ENCODE peak calls at places on chromosome 1, in five cellular contexts. S is neuronal stem cell, A is H9, J is mesenchymal stem cell, Y is H1. U is an unnamed sample.

GRCh38 chr1:55428944-55429931 is 214.1 kb upstream of the USP24 start:
- DNase-seq in A (peak; percentile 38), Y (peak; percentile 51), J (peak; percentile 97), S (no peak), U (peak; percentile 97)

GRCh38 chr1:198775606-198776005 is 136.8 kb downstream of the PTPRC start:
- DNase-seq in J (peak; percentile 40), A (no peak), Y (no peak), S (no peak), U (no peak)

GRCh38 chr1:73860421-73860950 is 337.5 kb downstream of the LRRIQ3 start:
- DNase-seq in S (no peak), A (no peak), J (no peak), Y (no peak), U (no peak)

GRCh38 chr1:31855038-31855845 is 39.4 kb upstream of the SPOCD1 start:
- DNase-seq in J (peak; percentile 22), Y (no peak), S (no peak), A (no peak), U (peak; percentile 41)

GRCh38 chr1:223716302-223716862 is 4.0 kb downstream of the CAPN2 start:
- DNase-seq in A (no peak), Y (no peak), J (no peak), S (no peak), U (no peak)

GRCh38 chr1:35851175-35851869 is 31.7 kb upstream of the AGO1 start:
- DNase-seq in J (no peak), A (no peak), Y (no peak), S (no peak), U (no peak)

GRCh38 chr1:170407138-170407537 is 124.8 kb upstream of the GORAB start:
- DNase-seq in S (no peak), Y (no peak), J (no peak), A (no peak), U (no peak)

GRCh38 chr1:35568975-35569395 is 4.1 kb upstream of the TFAP2E start:
- DNase-seq in S (no peak), A (peak; percentile 71), J (peak; percentile 72), Y (no peak), U (peak; percentile 70)

GRCh38 chr1:36576118-36576517 is 93.4 kb upstream of the CSF3R start:
- DNase-seq in J (peak; percentile 50), A (peak; percentile 89), Y (peak; percentile 49), S (peak; percentile 72), U (peak; percentile 63)

GRCh38 chr1:11655263-11656079 is 794 bp downstream of the FBXO44 start:
- DNase-seq in A (no peak), J (no peak), Y (no peak), S (no peak), U (no peak)
- H3K27ac ChIP-seq in A (no peak overlapping the region), J (no peak overlapping the region), Y (no peak overlapping the region), S (no peak overlapping the region), U (no peak overlapping the region)

GRCh38 chr1:185110145-185110544 is 46.6 kb downstream of the TRMT1L start:
- DNase-seq in Y (no peak), S (no peak), A (no peak), J (no peak), U (no peak)
- H2BK12ac ChIP-seq in Y (no peak overlapping the region), S (no peak overlapping the region), A (no peak overlapping the region), J (no peak overlapping the region), U (no peak overlapping the region)

DNA sequence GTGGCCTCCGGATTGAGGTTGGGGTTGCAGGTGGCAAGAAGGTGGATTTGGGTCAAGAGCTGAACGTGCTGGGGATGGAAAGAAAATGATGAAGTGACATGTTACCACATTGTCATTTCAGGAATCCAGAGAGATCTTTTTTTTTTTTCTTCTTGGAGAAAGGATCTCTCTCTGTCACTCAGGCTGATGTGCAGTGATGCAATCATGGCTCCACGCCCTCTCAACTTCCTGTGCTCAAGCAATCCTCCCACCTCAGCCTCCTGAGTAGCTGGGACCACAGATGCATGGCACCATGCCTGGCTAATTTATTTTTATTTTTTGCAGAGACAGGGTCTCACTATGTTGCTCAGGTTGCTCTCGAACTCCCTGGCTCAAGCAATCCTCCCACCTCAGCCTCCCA is 80.6 kb downstream of the GON4L start:
- DNase-seq in Y (no peak), A (no peak), J (no peak), S (no peak), U (peak; percentile 53)
- H3K27ac ChIP-seq in Y (no peak overlapping the region), A (no peak overlapping the region), J (no peak overlapping the region), S (no peak overlapping the region), U (no peak overlapping the region)

GRCh38 chr1:64941466-64942117 is 24.8 kb downstream of the JAK1 start:
- DNase-seq in A (no peak), S (no peak), Y (no peak), J (no peak), U (no peak)

GRCh38 chr1:64948216-64948615 is 18.1 kb downstream of the JAK1 start:
- DNase-seq in A (no peak), S (no peak), Y (no peak), J (no peak), U (peak; percentile 65)

GRCh38 chr1:64942648-64943047 is 23.7 kb downstream of the JAK1 start:
- DNase-seq in S (no peak), J (no peak), A (no peak), Y (no peak), U (no peak)

GRCh38 chr1:64942118-64942517 is 24.2 kb downstream of the JAK1 start:
- DNase-seq in J (no peak), Y (no peak), A (no peak), S (no peak), U (no peak)

DNA sequence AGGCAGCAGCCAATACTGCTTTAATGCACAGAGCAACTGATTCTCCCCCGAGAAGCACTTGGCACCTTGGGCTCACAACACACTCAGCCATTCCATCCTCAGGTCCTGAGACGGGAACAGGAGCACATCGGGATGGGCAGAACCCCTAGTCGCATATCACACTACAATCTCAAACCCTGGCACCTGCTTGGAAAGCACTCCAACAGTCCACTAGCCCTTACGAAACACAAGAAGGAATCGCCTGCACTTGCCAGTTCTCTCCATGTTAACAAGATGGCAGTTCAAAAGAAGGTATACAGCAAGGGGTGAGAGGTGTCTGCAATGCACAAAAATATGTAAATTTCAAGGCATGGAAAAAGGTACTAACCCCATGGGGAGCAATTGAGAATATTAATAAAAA is 21.4 kb downstream of the JAK1 start:
- DNase-seq in A (no peak), S (no peak), J (no peak), Y (no peak), U (no peak)
- H2BK12ac ChIP-seq in A (no peak overlapping the region), S (no peak overlapping the region), J (no peak overlapping the region), Y (no peak overlapping the region), U (no peak overlapping the region)

GRCh38 chr1:2061065-2061778 is 11.0 kb downstream of the PRKCZ start:
- DNase-seq in A (no peak), J (no peak), Y (no peak), S (no peak), U (no peak)
- H3K27ac ChIP-seq in A (no peak overlapping the region), J (no peak overlapping the region), Y (no peak overlapping the region), S (no peak overlapping the region), U (no peak overlapping the region)

DNA sequence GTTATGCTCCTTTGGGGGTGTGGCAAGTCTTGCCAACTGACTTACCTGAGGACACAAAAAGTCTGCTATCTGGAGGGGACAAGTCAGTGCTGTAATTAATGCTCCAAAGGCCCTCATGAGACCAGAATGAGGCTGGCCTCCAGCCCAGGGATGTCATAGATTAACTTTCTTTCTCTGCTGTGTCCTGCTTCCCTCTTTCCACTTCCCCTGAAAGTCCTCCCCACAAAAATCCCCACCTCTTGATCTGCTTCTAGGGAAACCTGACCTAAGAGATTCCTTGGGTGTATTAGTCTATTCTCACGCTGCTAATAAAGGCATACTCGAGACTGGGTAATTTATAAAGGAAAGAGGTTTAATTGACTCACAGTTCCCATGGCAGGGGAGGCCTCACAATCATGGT is 39.2 kb downstream of the RUNX3 start:
- DNase-seq in A (no peak), S (no peak), Y (no peak), J (no peak), U (no peak)
- H2BK12ac ChIP-seq in A (no peak overlapping the region), S (no peak overlapping the region), Y (no peak overlapping the region), J (no peak overlapping the region), U (no peak overlapping the region)

DNA sequence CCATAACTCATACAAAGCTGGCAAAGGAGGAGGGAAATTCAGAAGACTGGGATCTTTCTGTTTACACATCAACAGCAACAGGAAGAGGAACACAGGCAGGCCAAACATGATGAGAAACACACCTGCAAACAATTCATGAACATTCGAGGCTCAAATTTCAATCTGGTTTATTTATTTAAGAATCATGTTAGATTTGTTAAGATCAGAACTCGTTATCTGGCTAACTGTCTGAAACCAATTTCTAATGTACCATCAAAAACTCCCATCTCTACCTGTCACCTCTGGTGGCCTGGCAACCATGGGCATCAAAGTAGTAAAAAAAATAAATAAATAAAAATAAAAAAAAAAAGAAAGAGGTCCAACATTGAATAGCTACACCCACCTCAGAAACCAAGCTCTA is 9.8 kb downstream of the LBR start:
- DNase-seq in J (no peak), S (no peak), A (no peak), Y (no peak), U (no peak)
- H3K27ac ChIP-seq in J (no peak overlapping the region), S (no peak overlapping the region), A (no peak overlapping the region), Y (no peak overlapping the region), U (no peak overlapping the region)

GRCh38 chr1:112012823-112013222 is 23.4 kb upstream of the KCND3 start:
- DNase-seq in Y (no peak), A (no peak), J (no peak), S (no peak), U (no peak)
- H2BK12ac ChIP-seq in Y (no peak overlapping the region), A (no peak overlapping the region), J (no peak overlapping the region), S (no peak overlapping the region), U (no peak overlapping the region)

GRCh38 chr1:85611390-85611789 is 30.8 kb downstream of the CCN1 start:
- DNase-seq in J (peak; percentile 83), A (no peak), S (no peak), Y (no peak), U (no peak)
- H3K27ac ChIP-seq in J (peak overlapping the region; percentile 100), A (no peak overlapping the region), S (no peak overlapping the region), Y (no peak overlapping the region), U (peak overlapping the region; percentile 88)

U was measured in trophoblast cell.